ENCODE peak calls at places on chromosome X, in five cellular contexts. K is body of pancreas, N is tibial artery, Z is pancreas, H is ovary. T is an unnamed sample.

GRCh38 chrX:41589634-41590270 is 99.0 kb upstream of the GPR34 start:
- DNase-seq in K (no peak), N (no peak), Z (no peak), H (no peak), T (peak; percentile 19)

GRCh38 chrX:134721766-134722532 is 63.7 kb upstream of the PLAC1 start:
- DNase-seq in K (no peak), N (no peak), Z (no peak), H (no peak), T (peak; percentile 47)

GRCh38 chrX:13983734-13984133 is 46.0 kb downstream of the GEMIN8 start:
- DNase-seq in K (no peak), N (no peak), Z (no peak), H (no peak), T (no peak)

GRCh38 chrX:115687595-115687994 is 126.6 kb downstream of the PLS3 start:
- DNase-seq in K (no peak), N (no peak), Z (no peak), H (no peak), T (no peak)

GRCh38 chrX:134177527-134177926 is 59.5 kb upstream of the CCDC160 start:
- DNase-seq in K (no peak), N (no peak), Z (no peak), H (no peak), T (no peak)

GRCh38 chrX:1165535-1166196 is 46.8 kb downstream of the CRLF2 start:
- DNase-seq in K (no peak), N (no peak), Z (no peak), H (no peak), T (peak; percentile 17)

GRCh38 chrX:39808471-39808917 is 289.3 kb downstream of the BCOR start:
- DNase-seq in K (no peak), N (no peak), Z (no peak), H (no peak), T (no peak)

GRCh38 chrX:13469963-13470679 is 99.3 kb upstream of the EGFL6 start:
- DNase-seq in K (no peak), N (no peak), Z (no peak), H (no peak), T (no peak)

GRCh38 chrX:149493567-149494562 is 11.2 kb downstream of the IDS start:
- DNase-seq in K (no peak), N (no peak), Z (no peak), H (no peak), T (no peak)

GRCh38 chrX:38649674-38650647 is 88.6 kb downstream of the TSPAN7 start:
- DNase-seq in K (no peak), N (no peak), Z (no peak), H (no peak), T (no peak)

GRCh38 chrX:41085105-41085882 is at the start of gene USP9X:
- DNase-seq in K (peak; percentile 92), N (peak; percentile 85), Z (peak; percentile 94), H (peak; percentile 95), T (peak; percentile 88)

GRCh38 chrX:21702725-21703228 is 44.6 kb upstream of the KLHL34 start:
- DNase-seq in K (no peak), N (no peak), Z (no peak), H (no peak), T (no peak)

GRCh38 chrX:9390121-9390520 is 74.7 kb upstream of the TBL1X start:
- DNase-seq in K (no peak), N (no peak), Z (no peak), H (no peak), T (no peak)

GRCh38 chrX:53481093-53481492 is 46.9 kb upstream of the HSD17B10 start:
- DNase-seq in K (peak; percentile 41), N (no peak), Z (peak; percentile 15), H (no peak), T (no peak)

GRCh38 chrX:41922125-41922521 is 1.2 kb downstream of the CASK start:
- DNase-seq in K (no peak), N (no peak), Z (no peak), H (no peak), T (no peak)

DNA sequence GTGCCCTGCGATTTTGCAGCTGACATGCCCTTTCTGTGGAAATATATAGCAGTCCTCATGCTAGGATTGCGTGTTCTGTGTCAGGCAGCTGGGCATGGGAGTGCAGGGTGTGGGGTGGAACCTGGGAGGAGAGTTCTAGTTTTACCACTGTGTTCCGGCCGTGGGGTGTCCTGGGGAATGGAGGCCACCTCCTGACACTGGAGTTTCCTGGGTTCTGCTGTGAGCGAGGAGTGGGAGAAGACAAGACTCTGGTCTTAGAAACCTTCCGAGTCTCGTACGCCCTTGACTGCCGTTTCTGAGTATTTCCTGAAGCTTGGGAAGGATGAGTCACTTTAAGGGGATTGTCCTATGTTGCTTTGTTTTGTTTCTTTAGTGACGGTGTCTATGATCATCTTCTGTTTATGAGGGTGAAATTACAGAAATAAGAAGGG is 19.0 kb downstream of the CD99 start:
- DNase-seq in K (no peak), N (peak; percentile 42), Z (no peak), H (no peak), T (peak; percentile 56)
- H3K4me1 ChIP-seq in K (peaks cover 43% of the 10 kb centered on the region), N (peaks cover 41% of the 10 kb centered on the region), Z (no peaks in the 10 kb centered on the region), H (peaks cover 28% of the 10 kb centered on the region), T (peaks cover 42% of the 10 kb centered on the region)

GRCh38 chrX:19877431-19877830 is 10.0 kb downstream of the SH3KBP1 start:
- DNase-seq in K (no peak), N (no peak), Z (no peak), H (no peak), T (no peak)

GRCh38 chrX:19876962-19877361 is 10.4 kb downstream of the SH3KBP1 start:
- DNase-seq in K (no peak), N (no peak), Z (no peak), H (no peak), T (no peak)

GRCh38 chrX:19879181-19879580 is 8.2 kb downstream of the SH3KBP1 start:
- DNase-seq in K (no peak), N (no peak), Z (no peak), H (no peak), T (no peak)

GRCh38 chrX:19874391-19875050 is 12.9 kb downstream of the SH3KBP1 start:
- DNase-seq in K (no peak), N (no peak), Z (no peak), H (no peak), T (no peak)

DNA sequence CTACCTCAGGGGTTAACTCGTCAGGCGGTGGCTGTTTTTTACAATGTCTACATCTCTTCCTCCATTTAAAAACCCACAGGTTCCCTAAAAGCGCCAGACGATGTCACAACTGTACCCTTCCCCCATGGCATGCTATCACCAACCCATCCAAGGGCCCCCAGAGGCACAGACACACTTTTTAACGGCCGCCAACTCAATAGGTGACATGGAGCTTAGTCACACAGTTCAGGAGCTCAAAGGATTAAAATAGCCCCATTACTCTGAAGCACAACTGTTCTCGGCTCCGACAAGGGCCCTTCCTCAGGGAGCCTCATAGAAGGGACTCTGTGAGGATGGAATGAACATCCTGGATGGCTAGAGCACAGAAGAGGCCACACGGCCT is 12.4 kb downstream of the SH3KBP1 start:
- DNase-seq in K (no peak), N (no peak), Z (no peak), H (no peak), T (peak; percentile 51)
- H3K4me3 ChIP-seq in K (no peak overlapping the region), N (no peak overlapping the region), Z (no peak overlapping the region), H (no peak overlapping the region), T (no peak overlapping the region)

GRCh38 chrX:28610746-28611145 is 23.5 kb downstream of the IL1RAPL1 start:
- DNase-seq in K (no peak), N (no peak), Z (no peak), H (no peak), T (no peak)

GRCh38 chrX:28609917-28610613 is 22.8 kb downstream of the IL1RAPL1 start:
- DNase-seq in K (peak; percentile 23), N (no peak), Z (no peak), H (no peak), T (no peak)

GRCh38 chrX:28609003-28609402 is 21.8 kb downstream of the IL1RAPL1 start:
- DNase-seq in K (no peak), N (no peak), Z (no peak), H (no peak), T (no peak)

DNA sequence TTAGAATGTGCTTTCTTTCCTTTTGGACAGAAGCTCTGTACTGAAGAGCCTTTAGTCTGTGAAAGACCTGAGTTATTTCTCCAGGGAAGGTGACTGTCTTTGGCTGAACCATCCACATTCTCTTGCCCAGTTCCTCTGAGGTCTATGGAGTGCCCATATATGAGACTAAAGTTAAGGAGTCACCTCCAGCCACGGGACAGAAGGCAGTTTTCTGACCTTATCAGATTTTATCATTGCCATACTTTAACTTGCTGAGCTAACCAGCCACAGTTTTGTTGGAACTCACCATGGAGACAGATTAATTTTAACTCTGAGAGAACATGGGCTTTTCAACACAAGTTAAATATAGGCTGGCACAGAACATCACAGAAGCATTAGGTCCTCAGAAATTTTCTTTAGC is 26.3 kb downstream of the IL1RAPL1 start:
- DNase-seq in K (no peak), N (no peak), Z (no peak), H (no peak), T (no peak)
- H3K36me3 ChIP-seq in K (no peaks in the 10 kb centered on the region), N (no peaks in the 10 kb centered on the region), Z (no peaks in the 10 kb centered on the region), H (no peaks in the 10 kb centered on the region), T (no peaks in the 10 kb centered on the region)

DNA sequence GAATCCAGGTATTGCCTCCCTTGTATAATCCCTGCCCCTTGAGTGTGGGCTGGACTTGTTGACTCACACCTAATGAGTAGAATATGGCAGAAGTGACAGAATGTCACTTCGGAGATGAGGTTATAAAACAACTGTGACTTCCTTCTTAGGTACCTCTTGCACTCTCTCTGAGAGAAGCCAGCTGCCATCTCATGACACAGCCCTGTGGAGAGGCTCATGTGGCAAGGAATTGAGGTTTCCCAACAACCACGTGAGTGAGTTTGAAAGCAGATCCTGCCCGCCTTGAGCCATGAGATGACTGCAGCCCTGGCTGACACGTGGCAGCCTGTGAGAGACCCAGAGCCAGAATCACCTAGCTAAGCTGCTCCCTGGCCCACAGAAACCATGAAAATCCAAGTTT is 13.5 kb downstream of the ASB11 start:
- DNase-seq in K (peak; percentile 79), N (peak; percentile 71), Z (peak; percentile 76), H (no peak), T (no peak)
- H3K4me1 ChIP-seq in K (peaks cover 33% of the 10 kb centered on the region), N (no peaks in the 10 kb centered on the region), Z (peaks cover 7% of the 10 kb centered on the region), H (no peaks in the 10 kb centered on the region), T (no peaks in the 10 kb centered on the region)